ENCODE peak calls at places on chromosome 1, in nine cellular contexts. M is SK-N-SH, B is mammary epithelial cell, G is H9, Y is IMR-90, E is fibroblast of lung, X is GM12878, Z is neural progenitor cell, O is K562. P is an unnamed sample.

GRCh38 chr1:28505406-28506187 is at the start of gene RCC1:
- DNase-seq in G (peak; percentile 97), E (peak; percentile 99), M (peak; percentile 95), Z (peak; percentile 99), X (peak; percentile 98), Y (peak; percentile 99), O (peak; percentile 99), B (peak; percentile 98), P (peak; percentile 99)

GRCh38 chr1:153030895-153031294 is at the start of gene SPRR1B:
- DNase-seq in Y (no peak), E (no peak), Z (no peak), G (no peak), B (peak; percentile 90), M (no peak), O (no peak), X (no peak), P (no peak)

GRCh38 chr1:180964056-180964455 is 51.4 kb downstream of the KIAA1614 start:
- DNase-seq in O (no peak), M (no peak), Y (no peak), X (no peak), E (no peak), G (no peak), Z (no peak), B (no peak), P (no peak)

GRCh38 chr1:29503441-29503840 is 267.1 kb downstream of the PTPRU start:
- DNase-seq in B (no peak), Y (no peak), Z (no peak), E (no peak), M (no peak), G (peak; percentile 24), X (no peak), O (no peak), P (no peak)

GRCh38 chr1:95780836-95781235 is 546.8 kb downstream of the RWDD3 start:
- DNase-seq in E (no peak), X (no peak), Y (no peak), Z (peak; percentile 63), B (no peak), M (no peak), O (no peak), G (no peak), P (no peak)

GRCh38 chr1:193767891-193768290 is 581.5 kb upstream of the B3GALT2 start:
- DNase-seq in G (no peak), E (no peak), Y (no peak), O (no peak), M (no peak), B (no peak), Z (no peak), X (no peak), P (no peak)

GRCh38 chr1:55559111-55559510 is 343.9 kb upstream of the USP24 start:
- DNase-seq in X (no peak), G (no peak), B (no peak), E (no peak), M (no peak), Y (peak; percentile 39), O (no peak), Z (no peak), P (no peak)

GRCh38 chr1:93840956-93841482 is 38.0 kb downstream of the DNTTIP2 start:
- DNase-seq in E (no peak), Y (no peak), O (no peak), G (no peak), M (no peak), Z (no peak), B (no peak), X (no peak), P (no peak)

GRCh38 chr1:182968846-182969734 is 16.1 kb upstream of the SHCBP1L start:
- DNase-seq in Z (no peak), G (no peak), Y (no peak), E (no peak), M (no peak), B (no peak), X (no peak), O (no peak), P (no peak)

GRCh38 chr1:173122344-173122880 is 71.7 kb upstream of the TNFSF18 start:
- DNase-seq in E (peak; percentile 81), Z (no peak), M (no peak), O (no peak), B (no peak), G (no peak), X (no peak), Y (peak; percentile 51), P (no peak)

GRCh38 chr1:167862432-167863076 is 51.4 kb downstream of the ADCY10 start:
- DNase-seq in Z (no peak), M (no peak), B (no peak), E (peak; percentile 24), O (peak; percentile 45), X (no peak), Y (peak; percentile 90), G (no peak), P (no peak)

GRCh38 chr1:41333146-41333784 is 28.0 kb upstream of the FOXO6 start:
- DNase-seq in G (no peak), Z (no peak), O (peak; percentile 71), E (peak; percentile 36), X (no peak), B (peak; percentile 73), Y (peak; percentile 68), M (no peak), P (no peak)

GRCh38 chr1:9861371-9861770 is 37.6 kb upstream of the CLSTN1 start:
- DNase-seq in X (no peak), E (no peak), G (peak; percentile 59), M (no peak), Z (peak; percentile 35), Y (no peak), O (no peak), B (no peak), P (peak; percentile 75)

GRCh38 chr1:25568834-25569598 is 25.6 kb downstream of the LDLRAP1 start:
- DNase-seq in G (no peak), M (no peak), X (no peak), E (peak; percentile 67), Z (no peak), Y (peak; percentile 88), O (peak; percentile 83), B (peak; percentile 83), P (no peak)

GRCh38 chr1:30670195-30671060 is 53.0 kb downstream of the MATN1 start:
- DNase-seq in E (peak; percentile 61), X (no peak), Z (no peak), O (no peak), Y (peak; percentile 38), B (peak; percentile 61), G (no peak), M (no peak), P (no peak)

GRCh38 chr1:21594935-21595897 is 73.9 kb downstream of the RAP1GAP start:
- DNase-seq in E (peak; percentile 47), Z (peak; percentile 80), X (no peak), Y (peak; percentile 36), M (peak; percentile 86), O (peak; percentile 87), G (peak; percentile 78), B (peak; percentile 26), P (peak; percentile 92)

GRCh38 chr1:11134352-11135266 is 34.9 kb upstream of the EXOSC10 start:
- DNase-seq in B (peak; percentile 62), G (no peak), Z (no peak), M (peak; percentile 78), Y (peak; percentile 70), E (peak; percentile 34), O (peak; percentile 14), X (no peak), P (no peak)

GRCh38 chr1:183275322-183275721 is 89.3 kb downstream of the LAMC2 start:
- DNase-seq in G (peak; percentile 12), E (no peak), B (no peak), M (no peak), O (no peak), X (no peak), Y (no peak), Z (no peak), P (no peak)

DNA sequence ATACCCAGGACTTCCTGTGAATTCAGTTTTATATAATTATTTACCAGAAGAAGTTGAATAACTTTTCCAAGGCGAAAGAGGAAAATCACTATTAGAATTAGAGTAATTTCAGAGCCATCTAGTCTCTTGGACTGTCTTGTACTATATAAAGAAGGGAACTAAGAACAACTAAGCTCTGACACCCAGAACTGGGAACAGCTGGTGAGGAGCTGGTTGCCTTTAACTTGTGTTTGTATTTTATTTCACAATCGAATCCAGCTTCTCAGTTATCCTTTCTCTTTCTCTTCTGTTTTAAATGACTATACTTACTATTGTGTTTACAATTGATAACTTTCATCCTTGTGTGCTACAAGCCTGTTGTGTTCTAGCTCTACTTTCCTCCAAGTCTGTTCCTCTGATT is 8.4 kb downstream of the SNX27 start:
- DNase-seq in M (no peak), B (no peak), X (no peak), E (peak; percentile 79), G (no peak), O (no peak), Y (peak; percentile 74), Z (no peak), P (no peak)
- H4K20me1 ChIP-seq in M (peaks cover 36% of the 10 kb centered on the region), B (no peaks in the 10 kb centered on the region), X (no peaks in the 10 kb centered on the region), E (no peaks in the 10 kb centered on the region), G (no peaks in the 10 kb centered on the region), O (no peaks in the 10 kb centered on the region), Y (peaks cover 12% of the 10 kb centered on the region), Z (peaks cover 49% of the 10 kb centered on the region), P (no peaks in the 10 kb centered on the region)

DNA sequence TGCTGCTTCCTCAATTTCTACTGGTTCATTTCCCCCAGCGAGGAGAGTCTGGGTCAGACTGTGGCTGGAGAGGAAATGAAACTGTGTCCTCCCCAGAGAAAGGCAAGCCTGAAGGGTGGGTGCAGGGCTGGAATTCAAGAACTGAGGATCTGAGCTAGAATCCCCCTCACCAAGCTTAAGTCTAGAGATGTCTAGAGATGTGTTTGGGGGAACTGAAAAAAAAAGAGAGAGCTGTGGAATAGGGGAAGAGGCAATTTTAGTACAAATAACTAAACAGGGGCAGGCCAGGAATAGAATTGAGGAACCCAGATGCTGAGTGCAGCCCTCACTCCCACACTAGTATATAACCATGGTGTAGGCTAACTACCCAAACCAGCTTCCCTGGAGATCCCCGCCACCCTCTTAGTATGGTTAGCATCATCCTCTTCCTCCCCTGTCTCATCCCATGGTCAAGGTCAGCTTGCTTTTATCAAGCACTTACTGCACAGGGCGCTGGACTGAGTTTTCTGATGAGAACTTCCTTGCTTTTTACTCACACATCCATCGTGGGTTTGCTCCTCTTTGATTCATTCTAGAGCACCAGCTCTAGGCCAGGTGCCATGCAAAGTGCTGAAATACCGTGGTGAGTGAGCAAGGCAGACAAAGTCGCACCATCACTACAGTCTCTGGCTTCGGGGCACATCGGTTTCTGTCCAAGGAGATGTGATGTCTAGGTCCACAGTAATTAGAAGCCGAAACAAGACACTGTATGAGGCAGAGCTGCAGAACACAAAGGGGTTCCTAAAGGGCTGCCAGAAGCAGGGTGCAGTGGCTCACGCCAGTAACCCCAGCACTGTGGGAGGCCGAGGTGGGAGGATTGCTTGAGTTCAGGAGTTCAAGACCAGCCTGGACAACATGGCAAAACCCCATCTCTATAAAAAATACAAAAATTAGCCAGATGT is 112.9 kb upstream of the IPO9 start:
- DNase-seq in X (peak; percentile 23), E (no peak), B (no peak), M (no peak), G (no peak), Y (no peak), O (no peak), Z (no peak), P (peak; percentile 62)
- H4K20me1 ChIP-seq in X (no peaks in the 10 kb centered on the region), E (no peaks in the 10 kb centered on the region), B (no peaks in the 10 kb centered on the region), M (no peaks in the 10 kb centered on the region), G (peaks cover 2% of the 10 kb centered on the region), Y (peaks cover 25% of the 10 kb centered on the region), O (no peaks in the 10 kb centered on the region), Z (no peaks in the 10 kb centered on the region), P (no peaks in the 10 kb centered on the region)

GRCh38 chr1:154220071-154220969 is at the start of gene UBAP2L:
- DNase-seq in E (peak; percentile 99), M (peak; percentile 94), Z (peak; percentile 100), O (peak; percentile 100), B (peak; percentile 100), G (peak; percentile 100), X (peak; percentile 98), Y (peak; percentile 99), P (peak; percentile 99)
- H4K20me1 ChIP-seq in E (peaks cover 3% of the 10 kb centered on the region), M (peaks cover 29% of the 10 kb centered on the region), Z (peaks cover 36% of the 10 kb centered on the region), O (no peaks in the 10 kb centered on the region), B (no peaks in the 10 kb centered on the region), G (no peaks in the 10 kb centered on the region), X (no peaks in the 10 kb centered on the region), Y (peaks cover 34% of the 10 kb centered on the region), P (peaks cover 18% of the 10 kb centered on the region)

GRCh38 chr1:35179864-35180263 is 13.1 kb downstream of the SFPQ start:
- DNase-seq in G (no peak), B (no peak), M (no peak), Z (no peak), E (no peak), Y (no peak), X (no peak), O (no peak), P (no peak)
- H4K20me1 ChIP-seq in G (no peaks in the 10 kb centered on the region), B (peaks cover 14% of the 10 kb centered on the region), M (peaks cover 99% of the 10 kb centered on the region), Z (peaks cover 100% of the 10 kb centered on the region), E (peaks cover 14% of the 10 kb centered on the region), Y (peaks cover 77% of the 10 kb centered on the region), X (peaks cover 15% of the 10 kb centered on the region), O (peaks cover 45% of the 10 kb centered on the region), P (peaks cover 82% of the 10 kb centered on the region)

P was measured in Karpas-422.